ENCODE peak calls at places on chromosomes 1 and 21, in four cellular contexts. R, Z, C and G are unnamed samples.

GRCh38 chr1:25807480-25808390 is 7.7 kb downstream of the SELENON start:
- DNase-seq in R (no peak), Z (no peak), C (no peak), G (no peak)

GRCh38 chr1:111538343-111539035 is 35.1 kb upstream of the ADORA3 start:
- DNase-seq in R (no peak), Z (no peak), C (no peak), G (no peak)

GRCh38 chr1:177925006-177925405 is 44.9 kb downstream of the SEC16B start:
- DNase-seq in R (no peak), Z (no peak), C (no peak), G (no peak)

GRCh38 chr1:210937846-210938245 is 196.1 kb downstream of the KCNH1 start:
- DNase-seq in R (no peak), Z (no peak), C (no peak), G (no peak)

GRCh38 chr21:31339736-31340135 is 4.3 kb downstream of the TIAM1 start:
- DNase-seq in R (no peak), Z (no peak), C (no peak), G (no peak)

GRCh38 chr1:103142466-103142865 is 34.1 kb upstream of the COL11A1 start:
- DNase-seq in R (no peak), Z (no peak), C (no peak), G (no peak)

GRCh38 chr1:70528591-70529333 is 117.7 kb downstream of the CTH start:
- DNase-seq in R (peak), Z (no peak), C (no peak), G (peak)

GRCh38 chr21:45975017-45975595 is 6.5 kb upstream of the COL6A1 start:
- DNase-seq in R (peak), Z (no peak), C (no peak), G (no peak)

GRCh38 chr1:6373961-6374720 is 19.4 kb downstream of the ACOT7 start:
- DNase-seq in R (no peak), Z (no peak), C (no peak), G (no peak)

GRCh38 chr1:219049411-219049943 is 124.2 kb upstream of the LYPLAL1 start:
- DNase-seq in R (no peak), Z (no peak), C (no peak), G (no peak)

GRCh38 chr1:165228676-165229075 is 127.8 kb downstream of the LMX1A start:
- DNase-seq in R (no peak), Z (no peak), C (no peak), G (no peak)

GRCh38 chr21:32083175-32083574 is 195.7 kb downstream of the MIS18A start:
- DNase-seq in R (no peak), Z (no peak), C (no peak), G (no peak)

GRCh38 chr1:57036896-57037295 is 71.1 kb upstream of the C8B start:
- DNase-seq in R (no peak), Z (no peak), C (no peak), G (no peak)

GRCh38 chr1:57040831-57041230 is 75.0 kb upstream of the C8B start:
- DNase-seq in R (no peak), Z (no peak), C (no peak), G (no peak)

DNA sequence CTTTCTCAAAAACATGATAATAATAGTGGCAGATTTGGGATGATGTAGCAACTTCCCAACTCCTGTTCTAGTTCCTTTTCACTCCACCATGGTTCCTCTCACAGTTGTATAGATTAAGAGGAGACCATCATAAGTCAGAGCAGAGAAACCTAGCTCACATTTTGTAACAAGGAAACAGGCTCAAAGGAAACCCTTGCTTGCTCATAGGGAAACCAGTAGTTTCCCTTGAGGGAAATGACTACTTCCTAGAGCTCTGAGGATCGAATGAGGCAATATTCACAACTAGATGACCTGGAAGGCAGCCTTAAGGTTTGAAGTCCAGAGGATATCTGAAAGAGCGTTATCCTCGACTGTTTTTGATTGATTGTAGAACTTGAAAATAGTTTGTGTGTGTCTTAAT is 76.1 kb upstream of the C8B start:
- DNase-seq in R (no peak), Z (no peak), C (no peak), G (no peak)
- TF ChIP-seq EGR1 in R (no peak), Z (no peak), C (no peak), G (no peak)

GRCh38 chr1:114756009-114756892 is 1.5 kb downstream of the CSDE1 start:
- DNase-seq in R (no peak), Z (no peak), C (peak), G (no peak)
- TF ChIP-seq EGR1 in R (no peak), Z (no peak), C (no peak), G (no peak)

GRCh38 chr1:32736812-32737791 is 34.5 kb upstream of the SYNC start:
- DNase-seq in R (no peak), Z (peak), C (no peak), G (no peak)
- TF ChIP-seq EGR1 in R (no peak), Z (no peak), C (no peak), G (no peak)

DNA sequence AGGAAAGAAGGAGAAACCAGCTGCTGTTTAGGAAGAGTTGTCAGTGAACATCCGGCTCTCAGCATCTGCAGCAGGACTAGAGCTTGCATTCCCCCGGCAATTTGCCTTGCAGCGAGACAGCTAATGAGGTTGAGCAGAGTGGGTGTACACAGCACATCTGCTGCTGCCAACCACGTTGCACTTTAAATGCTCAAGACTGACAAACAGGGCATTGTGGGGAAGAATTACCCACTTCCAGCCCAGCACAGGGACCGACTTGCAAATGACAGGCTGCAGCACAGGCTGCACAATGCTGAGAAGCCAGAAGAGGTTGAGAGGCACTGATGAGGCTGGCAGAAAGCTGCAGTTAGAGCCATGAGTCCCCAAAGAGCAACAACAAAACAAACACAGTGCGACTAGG is 47.5 kb upstream of the PLA2G2C start:
- DNase-seq in R (no peak), Z (no peak), C (no peak), G (no peak)
- TF ChIP-seq EGR1 in R (no peak), Z (no peak), C (no peak), G (no peak)

GRCh38 chr1:220772846-220773245 is 13.9 kb upstream of the MTARC1 start:
- DNase-seq in R (no peak), Z (no peak), C (no peak), G (no peak)

GRCh38 chr1:220767312-220768126 is 19.2 kb upstream of the MTARC1 start:
- DNase-seq in R (no peak), Z (no peak), C (no peak), G (no peak)

GRCh38 chr1:220768127-220768601 is 18.5 kb upstream of the MTARC1 start:
- DNase-seq in R (no peak), Z (no peak), C (no peak), G (no peak)

GRCh38 chr1:220770245-220770913 is 16.3 kb upstream of the MTARC1 start:
- DNase-seq in R (no peak), Z (no peak), C (peak), G (no peak)

GRCh38 chr1:220769205-220769604 is 17.5 kb upstream of the MTARC1 start:
- DNase-seq in R (no peak), Z (no peak), C (no peak), G (peak)
- TF ChIP-seq EGR1 in R (no peak), Z (no peak), C (no peak), G (no peak)

GRCh38 chr1:61139324-61140055 is 57.1 kb downstream of the NFIA start:
- DNase-seq in R (no peak), Z (no peak), C (no peak), G (no peak)
- TF ChIP-seq EGR1 in R (no peak), Z (no peak), C (no peak), G (no peak)

GRCh38 chr1:116131170-116131569 is 20.0 kb downstream of the MAB21L3 start:
- DNase-seq in R (no peak), Z (no peak), C (no peak), G (no peak)

GRCh38 chr1:116133696-116134095 is 22.5 kb downstream of the MAB21L3 start:
- DNase-seq in R (no peak), Z (no peak), C (no peak), G (no peak)

GRCh38 chr1:116134178-116134773 is 23.1 kb downstream of the MAB21L3 start:
- DNase-seq in R (peak), Z (no peak), C (no peak), G (no peak)

GRCh38 chr1:116130376-116130775 is 19.2 kb downstream of the MAB21L3 start:
- DNase-seq in R (no peak), Z (no peak), C (no peak), G (no peak)

GRCh38 chr1:116131866-116132605 is 20.8 kb downstream of the MAB21L3 start:
- DNase-seq in R (no peak), Z (no peak), C (no peak), G (no peak)
- TF ChIP-seq EGR1 in R (no peak), Z (no peak), C (no peak), G (no peak)